ENCODE peak calls at places on chromosomes 7 and 10, in seven cellular contexts. B is NCI-H2081 treated with DMSO at 0.1 percent for 48 hours; W is activated T-cell treated with anti-CD3 and anti-CD28 coated beads for 4 hours; V is left kidney; G is astrocyte of the spinal cord; Y is activated CD4-positive, alpha-beta T cell treated with anti-CD3 and anti-CD28 coated beads, Interleukin-2, amount 50 U/mL, for 48 hours; J is Right ventricle myocardium superior. N is an unnamed sample.

GRCh38 chr10:111612273-111612672 is 535.4 kb downstream of the ADRA2A start:
- DNase-seq in B (no peak), W (no peak), V (no peak), G (no peak), Y (no peak), J (no peak), N (no peak)

GRCh38 chr7:2738110-2738509 is 50.1 kb downstream of the AMZ1 start:
- DNase-seq in B (no peak), W (no peak), V (no peak), G (no peak), Y (no peak), J (no peak), N (no peak)

GRCh38 chr7:7554647-7555575 is 11.8 kb upstream of the MIOS start:
- DNase-seq in B (peak; percentile 67), W (no peak), V (peak; percentile 26), G (no peak), Y (no peak), J (no peak), N (no peak)

GRCh38 chr10:103752680-103753248 is 102.6 kb downstream of the SH3PXD2A start:
- DNase-seq in B (no peak), W (no peak), V (no peak), G (no peak), Y (peak; percentile 66), J (no peak), N (no peak)

GRCh38 chr10:127017406-127018297 is 112.4 kb downstream of the DOCK1 start:
- DNase-seq in B (no peak), W (no peak), V (no peak), G (no peak), Y (no peak), J (no peak), N (no peak)

GRCh38 chr10:93566435-93567276 is at the start of gene FFAR4:
- DNase-seq in B (no peak), W (no peak), V (peak; percentile 71), G (no peak), Y (no peak), J (peak; percentile 78), N (no peak)

GRCh38 chr7:20075992-20076813 is 141.0 kb downstream of the MACC1 start:
- DNase-seq in B (no peak), W (no peak), V (no peak), G (no peak), Y (no peak), J (no peak), N (no peak)

GRCh38 chr7:24812313-24812945 is 55.2 kb upstream of the GSDME start:
- DNase-seq in B (no peak), W (peak; percentile 21), V (peak; percentile 79), G (peak; percentile 39), Y (peak; percentile 41), J (peak; percentile 56), N (peak; percentile 64)

GRCh38 chr7:90246184-90246583 is 1.2 kb downstream of the CFAP69 start:
- DNase-seq in B (no peak), W (no peak), V (peak; percentile 35), G (peak; percentile 6), Y (no peak), J (no peak), N (no peak)

GRCh38 chr10:17665742-17666141 is 21.8 kb downstream of the STAM start:
- DNase-seq in B (no peak), W (no peak), V (no peak), G (peak; percentile 89), Y (no peak), J (no peak), N (no peak)